ENCODE peak calls at places on chromosomes 16 and 17, in five cellular contexts. One of them, this sample, is unnamed.

GRCh38 chr17:77382966-77383612 is 242.3 kb downstream of the SEC14L1 start:
- DNase-seq in BJ: no peak
- DNase-seq in IMR-90: peak
- DNase-seq in spleen: no peak
- DNase-seq in kidney epithelial cell: no peak
- DNase-seq in this sample: no peak

GRCh38 chr16:69814078-69814477 is 51.9 kb downstream of the WWP2 start:
- DNase-seq in BJ: no peak
- DNase-seq in IMR-90: no peak
- DNase-seq in kidney epithelial cell: no peak
- DNase-seq in spleen: no peak
- DNase-seq in this sample: no peak

GRCh38 chr16:11133344-11133921 is 122.6 kb downstream of the SOCS1 start:
- DNase-seq in IMR-90: peak
- DNase-seq in BJ: peak
- DNase-seq in spleen: no peak
- DNase-seq in kidney epithelial cell: peak
- DNase-seq in this sample: peak

GRCh38 chr17:83202002-83203000 is 122.9 kb downstream of the METRNL start:
- DNase-seq in kidney epithelial cell: no peak
- DNase-seq in BJ: no peak
- DNase-seq in IMR-90: no peak
- DNase-seq in spleen: peak
- DNase-seq in this sample: no peak

GRCh38 chr17:76909971-76910760 is 42.0 kb downstream of the MGAT5B start:
- DNase-seq in IMR-90: peak
- DNase-seq in spleen: no peak
- DNase-seq in kidney epithelial cell: peak
- DNase-seq in BJ: no peak
- DNase-seq in this sample: no peak

GRCh38 chr17:22409160-22409751 is 716.9 kb downstream of the KCNJ18 start:
- DNase-seq in IMR-90: no peak
- DNase-seq in kidney epithelial cell: no peak
- DNase-seq in BJ: no peak
- DNase-seq in spleen: peak
- DNase-seq in this sample: no peak

GRCh38 chr16:8678068-8678927 is 3.9 kb downstream of the ABAT start:
- DNase-seq in spleen: peak
- DNase-seq in BJ: no peak
- DNase-seq in kidney epithelial cell: no peak
- DNase-seq in IMR-90: peak
- DNase-seq in this sample: no peak

GRCh38 chr17:74386397-74386796 is 19.1 kb downstream of the GPR142 start:
- DNase-seq in spleen: no peak
- DNase-seq in kidney epithelial cell: no peak
- DNase-seq in IMR-90: no peak
- DNase-seq in BJ: no peak
- DNase-seq in this sample: no peak

GRCh38 chr17:7856840-7857723 is at the start of gene NAA38:
- DNase-seq in kidney epithelial cell: peak
- DNase-seq in IMR-90: peak
- DNase-seq in spleen: peak
- DNase-seq in BJ: peak
- DNase-seq in this sample: peak
- TF ChIP-seq CTCF in kidney epithelial cell: peak
- TF ChIP-seq CTCF in IMR-90: peak
- TF ChIP-seq CTCF in spleen: peak
- TF ChIP-seq CTCF in BJ: peak
- TF ChIP-seq CTCF in this sample: peak

GRCh38 chr17:58661499-58661898 is 30.3 kb downstream of the TEX14 start:
- DNase-seq in BJ: no peak
- DNase-seq in spleen: no peak
- DNase-seq in kidney epithelial cell: no peak
- DNase-seq in IMR-90: no peak
- DNase-seq in this sample: no peak
- H3K4me3 ChIP-seq in BJ: no peak
- H3K4me3 ChIP-seq in spleen: no peak
- H3K4me3 ChIP-seq in kidney epithelial cell: no peak
- H3K4me3 ChIP-seq in IMR-90: no peak
- H3K4me3 ChIP-seq in this sample: no peak

DNA sequence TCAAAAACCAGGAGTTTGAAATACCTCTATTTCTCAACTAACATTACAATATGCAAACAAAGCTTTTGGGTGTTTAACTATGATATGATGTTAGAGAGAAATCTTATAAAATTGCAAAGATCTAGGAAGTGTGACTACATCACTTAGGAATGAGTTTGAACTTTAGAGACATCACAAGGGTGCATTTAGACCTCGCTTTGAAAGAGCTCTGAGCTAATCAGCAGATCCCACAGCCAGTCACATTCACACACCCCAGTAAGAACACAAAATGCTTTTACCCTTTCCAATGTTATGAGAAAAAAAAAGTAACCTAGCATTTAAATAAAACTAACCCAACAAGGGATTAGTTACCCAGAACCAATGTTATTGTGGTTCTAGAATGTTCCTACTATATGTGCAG is 45.2 kb downstream of the HYDIN start:
- DNase-seq in spleen: no peak
- DNase-seq in BJ: no peak
- DNase-seq in IMR-90: peak
- DNase-seq in kidney epithelial cell: no peak
- DNase-seq in this sample: no peak
- TF ChIP-seq CTCF in spleen: no peak
- TF ChIP-seq CTCF in BJ: no peak
- TF ChIP-seq CTCF in IMR-90: no peak
- TF ChIP-seq CTCF in kidney epithelial cell: no peak
- TF ChIP-seq CTCF in this sample: no peak

DNA sequence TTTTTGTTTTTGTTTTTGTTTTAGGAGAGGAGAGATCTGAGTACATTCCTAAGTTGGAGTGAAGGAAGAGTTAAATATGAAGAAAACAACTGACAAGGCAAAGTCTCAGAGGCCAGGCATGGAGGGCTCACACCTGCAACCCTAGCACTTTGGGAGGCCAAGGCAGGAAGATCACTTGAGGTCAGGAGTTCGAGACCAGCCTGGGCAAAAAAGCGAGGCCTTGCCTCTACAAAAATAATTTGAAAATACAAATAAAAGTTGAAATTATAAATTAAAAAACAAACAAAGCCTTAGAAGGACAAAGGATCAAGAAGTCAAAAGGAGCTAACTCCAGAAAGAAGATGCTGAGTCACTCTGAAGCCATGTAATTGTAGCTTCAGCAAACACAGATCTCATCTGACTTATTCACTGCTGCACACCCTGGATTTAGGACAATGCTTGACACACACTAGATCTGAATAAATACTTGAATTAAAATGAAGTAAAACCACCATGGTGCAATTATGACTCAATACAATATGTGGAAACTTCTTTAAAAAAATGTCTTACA is 9.1 kb downstream of the CEP20 start:
- DNase-seq in BJ: peak
- DNase-seq in kidney epithelial cell: peak
- DNase-seq in IMR-90: peak
- DNase-seq in spleen: no peak
- DNase-seq in this sample: peak
- H3K4me3 ChIP-seq in BJ: no peak
- H3K4me3 ChIP-seq in kidney epithelial cell: no peak
- H3K4me3 ChIP-seq in IMR-90: no peak
- H3K4me3 ChIP-seq in spleen: no peak
- H3K4me3 ChIP-seq in this sample: no peak

GRCh38 chr16:30186782-30187555 is 3.6 kb downstream of the CORO1A start:
- DNase-seq in spleen: peak
- DNase-seq in BJ: no peak
- DNase-seq in kidney epithelial cell: no peak
- DNase-seq in IMR-90: no peak
- DNase-seq in this sample: no peak
- TF ChIP-seq CTCF in spleen: peak
- TF ChIP-seq CTCF in BJ: peak
- TF ChIP-seq CTCF in kidney epithelial cell: peak
- TF ChIP-seq CTCF in IMR-90: peak
- TF ChIP-seq CTCF in this sample: peak

GRCh38 chr17:44969144-44969780 is 1.2 kb upstream of the C1QL1 start:
- DNase-seq in spleen: no peak
- DNase-seq in IMR-90: no peak
- DNase-seq in BJ: no peak
- DNase-seq in kidney epithelial cell: no peak
- DNase-seq in this sample: no peak

GRCh38 chr17:44971776-44972483 is 3.8 kb upstream of the C1QL1 start:
- DNase-seq in IMR-90: peak
- DNase-seq in BJ: no peak
- DNase-seq in spleen: no peak
- DNase-seq in kidney epithelial cell: no peak
- DNase-seq in this sample: no peak

GRCh38 chr17:44968225-44969143 is at the start of gene C1QL1:
- DNase-seq in BJ: peak
- DNase-seq in spleen: peak
- DNase-seq in kidney epithelial cell: no peak
- DNase-seq in IMR-90: peak
- DNase-seq in this sample: no peak

GRCh38 chr17:44967907-44968224 is 237 bp downstream of the C1QL1 start:
- DNase-seq in kidney epithelial cell: no peak
- DNase-seq in spleen: no peak
- DNase-seq in IMR-90: no peak
- DNase-seq in BJ: no peak
- DNase-seq in this sample: no peak

GRCh38 chr17:44970136-44970737 is 2.1 kb upstream of the C1QL1 start:
- DNase-seq in IMR-90: no peak
- DNase-seq in spleen: no peak
- DNase-seq in BJ: no peak
- DNase-seq in kidney epithelial cell: no peak
- DNase-seq in this sample: no peak
- H3K4me3 ChIP-seq in IMR-90: peak
- H3K4me3 ChIP-seq in spleen: peak
- H3K4me3 ChIP-seq in BJ: peak
- H3K4me3 ChIP-seq in kidney epithelial cell: peak
- H3K4me3 ChIP-seq in this sample: peak

GRCh38 chr17:38868968-38869646 is 751 bp upstream of the LASP1 start:
- DNase-seq in BJ: peak
- DNase-seq in kidney epithelial cell: no peak
- DNase-seq in spleen: peak
- DNase-seq in IMR-90: peak
- DNase-seq in this sample: no peak

GRCh38 chr17:38868095-38868967 is 1.5 kb upstream of the LASP1 start:
- DNase-seq in spleen: no peak
- DNase-seq in BJ: no peak
- DNase-seq in kidney epithelial cell: no peak
- DNase-seq in IMR-90: peak
- DNase-seq in this sample: no peak

GRCh38 chr17:38869647-38870258 is at the start of gene LASP1:
- DNase-seq in BJ: no peak
- DNase-seq in kidney epithelial cell: no peak
- DNase-seq in IMR-90: peak
- DNase-seq in spleen: peak
- DNase-seq in this sample: no peak

GRCh38 chr17:38864636-38865398 is 5.0 kb upstream of the LASP1 start:
- DNase-seq in IMR-90: peak
- DNase-seq in BJ: no peak
- DNase-seq in kidney epithelial cell: no peak
- DNase-seq in spleen: no peak
- DNase-seq in this sample: no peak

GRCh38 chr17:38867179-38867994 is 2.5 kb upstream of the LASP1 start:
- DNase-seq in kidney epithelial cell: no peak
- DNase-seq in IMR-90: peak
- DNase-seq in BJ: no peak
- DNase-seq in spleen: no peak
- DNase-seq in this sample: no peak
- TF ChIP-seq CTCF in kidney epithelial cell: no peak
- TF ChIP-seq CTCF in IMR-90: peak
- TF ChIP-seq CTCF in BJ: no peak
- TF ChIP-seq CTCF in spleen: no peak
- TF ChIP-seq CTCF in this sample: peak

GRCh38 chr17:47651704-47652103 is 2.0 kb downstream of the KPNB1 start:
- DNase-seq in spleen: no peak
- DNase-seq in IMR-90: no peak
- DNase-seq in BJ: no peak
- DNase-seq in kidney epithelial cell: no peak
- DNase-seq in this sample: no peak

GRCh38 chr17:47654991-47655390 is 5.3 kb downstream of the KPNB1 start:
- DNase-seq in IMR-90: no peak
- DNase-seq in BJ: no peak
- DNase-seq in spleen: no peak
- DNase-seq in kidney epithelial cell: no peak
- DNase-seq in this sample: no peak

GRCh38 chr17:47650525-47651522 is 1.1 kb downstream of the KPNB1 start:
- DNase-seq in kidney epithelial cell: peak
- DNase-seq in spleen: peak
- DNase-seq in BJ: peak
- DNase-seq in IMR-90: peak
- DNase-seq in this sample: peak

GRCh38 chr17:47652570-47652969 is 2.9 kb downstream of the KPNB1 start:
- DNase-seq in IMR-90: peak
- DNase-seq in BJ: no peak
- DNase-seq in kidney epithelial cell: no peak
- DNase-seq in spleen: no peak
- DNase-seq in this sample: no peak

DNA sequence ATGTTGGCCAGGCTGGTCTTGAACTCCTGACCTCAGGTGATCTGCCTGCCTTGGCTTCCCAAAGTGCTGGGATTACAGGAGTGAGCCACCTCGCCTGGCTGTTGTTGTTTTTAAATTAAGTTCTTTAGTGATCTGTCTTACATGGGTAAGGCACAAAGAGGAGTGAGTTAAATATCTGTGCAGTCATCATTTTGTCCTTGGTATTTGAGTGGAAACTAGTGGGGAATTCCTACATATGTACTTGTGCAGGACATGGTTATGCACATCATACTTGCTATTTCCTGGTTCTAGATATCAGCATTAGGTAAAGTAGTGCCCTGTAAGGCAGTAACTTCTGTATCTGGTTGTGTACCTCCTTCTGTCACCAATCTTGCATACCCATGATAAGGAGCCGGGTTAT is 3.7 kb downstream of the KPNB1 start:
- DNase-seq in kidney epithelial cell: no peak
- DNase-seq in BJ: no peak
- DNase-seq in spleen: no peak
- DNase-seq in IMR-90: no peak
- DNase-seq in this sample: no peak
- H3K4me3 ChIP-seq in kidney epithelial cell: no peak
- H3K4me3 ChIP-seq in BJ: no peak
- H3K4me3 ChIP-seq in spleen: peak
- H3K4me3 ChIP-seq in IMR-90: no peak
- H3K4me3 ChIP-seq in this sample: peak